ENCODE peak calls at places on chromosome 13, in nine cellular contexts. A is NCI-H2171 treated with DMSO at 0.1 percent for 48 hours; J is ovary; R is lower lobe of right lung; V is nucleus accumbens; C is EH; W is endothelial cell; O is fibroblast of gingiva; N is activated CD8-positive, alpha-beta memory T cell treated with anti-CD3 and anti-CD28 coated beads for 1 hour. X is an unnamed sample.

GRCh38 chr13:110563463-110563774 is 1.9 kb upstream of the RAB20 start:
- DNase-seq in A (no peak), J (no peak), R (no peak), V (no peak), C (no peak), W (no peak), O (no peak), N (no peak), X (no peak)

GRCh38 chr13:59494560-59494970 is 669.2 kb downstream of the DIAPH3 start:
- DNase-seq in A (peak), J (no peak), R (no peak), V (no peak), C (peak), W (no peak), O (peak), N (no peak), X (peak)

GRCh38 chr13:49681837-49682236 is 9.4 kb downstream of the EBPL start:
- DNase-seq in A (peak), J (no peak), R (no peak), V (no peak), C (peak), W (no peak), O (no peak), N (no peak), X (no peak)

GRCh38 chr13:62388515-62388914 is 972.9 kb upstream of the PCDH20 start:
- DNase-seq in A (no peak), J (no peak), R (no peak), V (no peak), C (no peak), W (no peak), O (no peak), N (no peak), X (no peak)

GRCh38 chr13:40430234-40430633 is 236.2 kb downstream of the FOXO1 start:
- DNase-seq in A (peak), J (no peak), R (no peak), V (no peak), C (no peak), W (no peak), O (no peak), N (no peak), X (no peak)

GRCh38 chr13:20069956-20070355 is 90.9 kb downstream of the GJA3 start:
- DNase-seq in A (no peak), J (no peak), R (no peak), V (no peak), C (no peak), W (no peak), O (peak), N (no peak), X (no peak)

GRCh38 chr13:50762969-50763568 is 80.4 kb downstream of the DLEU7 start:
- DNase-seq in A (no peak), J (no peak), R (no peak), V (peak), C (no peak), W (no peak), O (no peak), N (no peak), X (no peak)

GRCh38 chr13:112901951-112902651 is 66.9 kb upstream of the MCF2L start:
- DNase-seq in A (no peak), J (peak), R (no peak), V (no peak), C (no peak), W (no peak), O (no peak), N (no peak), X (no peak)

GRCh38 chr13:35460061-35460460 is 16.4 kb downstream of the MAB21L1 start:
- DNase-seq in A (no peak), J (no peak), R (no peak), V (no peak), C (peak), W (no peak), O (no peak), N (no peak), X (no peak)

GRCh38 chr13:114259374-114259773 is 22.0 kb upstream of the UPF3A start:
- DNase-seq in A (peak), J (no peak), R (no peak), V (no peak), C (no peak), W (no peak), O (no peak), N (no peak), X (no peak)

GRCh38 chr13:46495647-46496046 is 57.3 kb upstream of the LRCH1 start:
- DNase-seq in A (no peak), J (no peak), R (no peak), V (no peak), C (peak), W (no peak), O (peak), N (no peak), X (peak)

GRCh38 chr13:27965343-27965739 is 3.8 kb downstream of the CDX2 start:
- DNase-seq in A (no peak), J (no peak), R (no peak), V (no peak), C (no peak), W (no peak), O (no peak), N (no peak), X (no peak)

GRCh38 chr13:97413694-97414093 is 20.3 kb upstream of the RAP2A start:
- DNase-seq in A (no peak), J (no peak), R (no peak), V (no peak), C (no peak), W (no peak), O (no peak), N (no peak), X (no peak)

GRCh38 chr13:112690242-112690943 is 555 bp downstream of the ATP11A start:
- DNase-seq in A (no peak), J (peak), R (peak), V (peak), C (peak), W (peak), O (no peak), N (no peak), X (no peak)